ENCODE peak calls at places on chromosomes 11 and 22, in eight cellular contexts. J is psoas muscle; N is fibroblast of lung; M is CD4-positive, alpha-beta memory T cell; O is Panc1; L is colonic mucosa; K is sigmoid colon; R is H1. Z is an unnamed sample. For H3K4me1, the result is how much of the 10 kb centered on the place peaks cover.

GRCh38 chr11:84794663-84795443 is 832.3 kb downstream of the DLG2 start:
- DNase-seq in J (no peak), N (no peak), M (no peak), O (no peak), L (no peak), K (no peak), R (no peak), Z (no peak)

GRCh38 chr11:109490953-109491733 is 69.2 kb downstream of the C11orf87 start:
- DNase-seq in J (no peak), N (no peak), M (no peak), O (no peak), L (no peak), K (no peak), R (no peak), Z (no peak)

GRCh38 chr11:77789731-77790476 is 30.6 kb downstream of the RSF1 start:
- DNase-seq in J (no peak), N (no peak), M (no peak), O (no peak), L (no peak), K (no peak), R (no peak), Z (no peak)

GRCh38 chr11:12066056-12066798 is 44.2 kb upstream of the MICAL2 start:
- DNase-seq in J (peak), N (peak), M (no peak), O (peak), L (no peak), K (peak), R (no peak), Z (no peak)

GRCh38 chr11:27183672-27184457 is 143.2 kb downstream of the BBOX1 start:
- DNase-seq in J (no peak), N (peak), M (peak), O (peak), L (peak), K (peak), R (no peak), Z (peak)

GRCh38 chr22:48919187-48919590 is 908.5 kb downstream of the BRD1 start:
- DNase-seq in J (no peak), N (no peak), M (no peak), O (no peak), L (no peak), K (peak), R (no peak), Z (peak)

GRCh38 chr11:32902089-32902665 is 9.6 kb downstream of the QSER1 start:
- DNase-seq in J (no peak), N (no peak), M (no peak), O (no peak), L (no peak), K (no peak), R (no peak), Z (no peak)

GRCh38 chr22:23117890-23118646 is 23.7 kb downstream of the RSPH14 start:
- DNase-seq in J (peak), N (no peak), M (no peak), O (no peak), L (no peak), K (no peak), R (no peak), Z (no peak)

GRCh38 chr11:27381238-27381666 is 18.2 kb upstream of the CCDC34 start:
- DNase-seq in J (no peak), N (no peak), M (no peak), O (no peak), L (no peak), K (no peak), R (no peak), Z (no peak)

GRCh38 chr22:26561756-26562417 is 28.0 kb downstream of the TPST2 start:
- DNase-seq in J (peak), N (no peak), M (no peak), O (no peak), L (no peak), K (no peak), R (no peak), Z (peak)

GRCh38 chr22:37267128-37267587 is 15.2 kb upstream of the CYTH4 start:
- DNase-seq in J (peak), N (no peak), M (peak), O (no peak), L (peak), K (no peak), R (no peak), Z (peak)

GRCh38 chr11:115654792-115655191 is 150.6 kb upstream of the CADM1 start:
- DNase-seq in J (no peak), N (no peak), M (no peak), O (no peak), L (no peak), K (no peak), R (no peak), Z (no peak)

GRCh38 chr22:44120314-44120704 is 60.4 kb upstream of the PARVG start:
- DNase-seq in J (peak), N (no peak), M (no peak), O (no peak), L (no peak), K (peak), R (no peak), Z (no peak)

GRCh38 chr11:469684-470667 is 19.9 kb downstream of the PTDSS2 start:
- DNase-seq in J (peak), N (peak), M (no peak), O (no peak), L (peak), K (peak), R (no peak), Z (peak)

GRCh38 chr22:38423512-38424503 is 31.2 kb downstream of the KCNJ4 start:
- DNase-seq in J (no peak), N (no peak), M (no peak), O (no peak), L (peak), K (no peak), R (no peak), Z (no peak)

GRCh38 chr11:44475114-44475686 is 90.3 kb upstream of the CD82 start:
- DNase-seq in J (no peak), N (no peak), M (no peak), O (no peak), L (no peak), K (no peak), R (no peak), Z (no peak)

GRCh38 chr11:57711414-57712255 is at the start of gene MED19:
- DNase-seq in J (peak), N (peak), M (peak), O (peak), L (peak), K (peak), R (peak), Z (peak)

GRCh38 chr22:42785706-42786499 is 65.2 kb upstream of the A4GALT start:
- DNase-seq in J (no peak), N (no peak), M (no peak), O (no peak), L (no peak), K (no peak), R (no peak), Z (no peak)

GRCh38 chr11:114278342-114279065 is 17.7 kb upstream of the NNMT start:
- DNase-seq in J (no peak), N (no peak), M (no peak), O (no peak), L (no peak), K (no peak), R (no peak), Z (no peak)

GRCh38 chr11:72972541-72973128 is 158.4 kb downstream of the ATG16L2 start:
- DNase-seq in J (no peak), N (peak), M (no peak), O (no peak), L (no peak), K (no peak), R (no peak), Z (no peak)

GRCh38 chr22:35380013-35380412 is 883 bp upstream of the HMOX1 start:
- DNase-seq in J (no peak), N (peak), M (no peak), O (no peak), L (peak), K (no peak), R (no peak), Z (no peak)

GRCh38 chr11:1880746-1881441 is 10.8 kb downstream of the PRR33 start:
- DNase-seq in J (no peak), N (no peak), M (no peak), O (no peak), L (peak), K (peak), R (no peak), Z (no peak)

GRCh38 chr22:50144005-50144614 is 26.4 kb upstream of the PANX2 start:
- DNase-seq in J (no peak), N (no peak), M (no peak), O (no peak), L (no peak), K (no peak), R (no peak), Z (no peak)

GRCh38 chr22:49960967-49961600 is 512 bp downstream of the PIM3 start:
- DNase-seq in J (peak), N (no peak), M (peak), O (no peak), L (peak), K (peak), R (no peak), Z (peak)

GRCh38 chr11:121004196-121004840 is 19.6 kb upstream of the TBCEL start:
- DNase-seq in J (no peak), N (no peak), M (no peak), O (no peak), L (no peak), K (no peak), R (no peak), Z (no peak)

GRCh38 chr11:102666331-102666957 is 39.1 kb downstream of the MMP27 start:
- DNase-seq in J (no peak), N (peak), M (peak), O (peak), L (peak), K (no peak), R (no peak), Z (no peak)

GRCh38 chr22:45678961-45679912 is 7.6 kb downstream of the ATXN10 start:
- DNase-seq in J (no peak), N (peak), M (no peak), O (no peak), L (no peak), K (no peak), R (no peak), Z (no peak)

GRCh38 chr11:73797457-73797856 is 9.8 kb downstream of the MRPL48 start:
- DNase-seq in J (peak), N (no peak), M (no peak), O (no peak), L (no peak), K (no peak), R (no peak), Z (no peak)

GRCh38 chr22:37300551-37301017 is 18.3 kb downstream of the CYTH4 start:
- DNase-seq in J (no peak), N (no peak), M (peak), O (no peak), L (no peak), K (no peak), R (no peak), Z (no peak)

GRCh38 chr11:117083011-117083940 is 15.0 kb downstream of the SIK3 start:
- DNase-seq in J (no peak), N (no peak), M (no peak), O (no peak), L (no peak), K (no peak), R (no peak), Z (no peak)

GRCh38 chr22:36156515-36157419 is 3.8 kb downstream of the APOL3 start:
- DNase-seq in J (peak), N (peak), M (peak), O (peak), L (peak), K (peak), R (no peak), Z (peak)

GRCh38 chr11:117584056-117584830 is 212.8 kb downstream of the DSCAML1 start:
- DNase-seq in J (no peak), N (no peak), M (no peak), O (no peak), L (no peak), K (peak), R (no peak), Z (no peak)

GRCh38 chr11:20057055-20057943 is 103.0 kb downstream of the DBX1 start:
- DNase-seq in J (no peak), N (peak), M (no peak), O (no peak), L (no peak), K (no peak), R (no peak), Z (no peak)

GRCh38 chr22:27372969-27373670 is 428.4 kb downstream of the MN1 start:
- DNase-seq in J (no peak), N (no peak), M (no peak), O (no peak), L (peak), K (no peak), R (peak), Z (peak)

GRCh38 chr11:108398439-108398838 is 68.9 kb downstream of the C11orf65 start:
- DNase-seq in J (no peak), N (no peak), M (no peak), O (no peak), L (no peak), K (no peak), R (no peak), Z (no peak)

GRCh38 chr11:66467756-66468155 is 1.1 kb downstream of the PELI3 start:
- DNase-seq in J (peak), N (peak), M (peak), O (no peak), L (peak), K (no peak), R (no peak), Z (peak)

GRCh38 chr11:66464916-66465315 is 1.8 kb upstream of the PELI3 start:
- DNase-seq in J (no peak), N (no peak), M (no peak), O (no peak), L (no peak), K (no peak), R (no peak), Z (no peak)

GRCh38 chr11:66467034-66467659 is 442 bp downstream of the PELI3 start:
- DNase-seq in J (peak), N (no peak), M (no peak), O (no peak), L (peak), K (no peak), R (no peak), Z (peak)

GRCh38 chr11:66465371-66466224 is 1.1 kb upstream of the PELI3 start:
- DNase-seq in J (no peak), N (no peak), M (no peak), O (no peak), L (no peak), K (no peak), R (no peak), Z (no peak)

GRCh38 chr11:66466225-66467033 is at the start of gene PELI3:
- DNase-seq in J (peak), N (peak), M (peak), O (no peak), L (peak), K (peak), R (peak), Z (peak)
- H3K4me1 ChIP-seq in J (under half), N (under half), M (under half), O (under half), L (under half), K (under half), R (under half), Z (under half)

DNA sequence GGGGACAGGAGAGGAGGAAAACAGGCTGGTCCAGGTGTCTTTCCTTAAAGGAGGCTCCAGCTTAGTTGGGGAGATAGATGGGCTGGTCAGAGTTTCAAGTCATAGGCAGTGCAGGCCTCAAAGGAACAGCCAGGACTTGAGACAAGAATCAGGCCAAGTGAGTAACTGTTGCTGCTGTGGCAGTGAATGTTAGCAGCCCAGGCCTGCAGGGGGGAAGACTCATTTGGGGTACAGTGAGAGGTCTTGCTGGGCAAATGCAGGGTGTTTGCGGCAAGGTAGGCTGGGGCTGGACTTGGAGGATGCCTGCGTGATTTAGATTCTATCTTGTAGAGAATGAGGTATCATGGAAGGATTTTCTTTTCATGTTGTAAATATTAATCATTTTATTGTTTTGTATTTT is 24.1 kb downstream of the PTPRJ start:
- DNase-seq in J (no peak), N (no peak), M (no peak), O (no peak), L (no peak), K (no peak), R (no peak), Z (no peak)
- H3K27ac ChIP-seq in J (peak), N (no peak), M (peak), O (peak), L (no peak), K (no peak), R (no peak), Z (peak)

DNA sequence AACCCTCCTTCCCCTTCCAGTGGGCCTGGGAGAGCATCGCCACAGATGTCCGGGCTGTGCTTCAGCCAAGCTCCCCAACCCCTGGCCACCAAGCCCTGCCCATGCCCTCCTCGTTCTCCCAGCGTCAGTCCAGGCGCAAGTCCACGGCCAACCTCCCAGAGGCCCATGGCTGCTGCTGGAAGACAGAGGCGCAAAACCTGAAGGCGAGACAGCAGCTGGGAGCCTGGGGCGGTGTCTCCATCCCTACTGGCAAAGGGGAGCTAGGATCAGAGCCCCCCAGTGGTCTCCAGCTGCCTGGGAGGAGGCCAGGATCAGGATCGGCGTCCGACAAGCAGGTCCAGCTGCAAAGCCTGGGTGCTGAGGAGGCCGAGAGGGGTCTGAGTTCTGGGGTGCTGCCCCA is 1.9 kb downstream of the TSGA10IP start:
- DNase-seq in J (no peak), N (no peak), M (no peak), O (no peak), L (no peak), K (no peak), R (no peak), Z (no peak)
- H3K4me1 ChIP-seq in J (under half), N (under half), M (under half), O (under half), L (under half), K (under half), R (under half), Z (under half)

DNA sequence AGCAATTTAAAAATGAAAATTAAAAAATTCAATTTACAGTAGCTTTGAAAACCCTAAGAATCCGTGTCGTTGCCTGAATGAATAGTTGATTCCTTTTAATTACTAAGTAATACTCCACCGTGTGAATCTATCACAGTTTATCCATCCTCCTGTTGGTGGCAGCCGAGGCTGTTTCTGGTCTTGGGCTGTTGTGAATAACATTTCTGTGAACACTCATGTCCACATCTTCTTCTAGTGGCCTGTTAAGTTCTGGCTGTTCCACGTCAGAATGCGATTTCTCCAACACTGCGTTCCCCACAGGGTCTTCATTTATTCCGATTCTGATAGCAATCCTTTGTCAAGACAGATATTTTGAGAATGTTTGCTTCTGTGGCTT is 223.0 kb downstream of the TBC1D22A start:
- DNase-seq in J (no peak), N (no peak), M (no peak), O (no peak), L (no peak), K (no peak), R (no peak), Z (no peak)
- H3K27ac ChIP-seq in J (no peak), N (no peak), M (no peak), O (no peak), L (no peak), K (no peak), R (no peak), Z (no peak)

GRCh38 chr11:65298131-65298535 is 16.5 kb upstream of the CDC42EP2 start:
- DNase-seq in J (peak), N (peak), M (no peak), O (no peak), L (peak), K (peak), R (no peak), Z (peak)
- H3K4me1 ChIP-seq in J (under half), N (under half), M (under half), O (under half), L (under half), K (half or more), R (under half), Z (half or more)

DNA sequence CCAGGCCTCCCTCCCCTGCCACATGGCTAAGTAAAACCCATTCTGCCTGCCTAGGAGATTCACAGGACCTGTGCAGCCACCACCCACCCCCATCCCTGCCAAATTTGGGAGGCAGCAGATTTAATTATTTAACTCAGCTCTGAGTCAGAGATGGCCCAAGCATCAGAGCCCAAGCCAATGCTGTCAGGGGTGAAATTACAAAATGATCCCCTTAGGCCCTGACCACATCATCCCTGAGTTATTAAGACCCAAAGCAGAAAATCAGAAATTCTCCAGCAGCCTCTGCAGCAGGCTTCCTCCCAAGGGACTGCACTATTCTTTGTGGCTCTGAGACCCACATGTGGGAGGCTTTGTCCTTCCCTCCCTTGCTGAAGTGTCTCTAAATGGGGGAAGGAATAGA is 52.8 kb upstream of the RRAS2 start:
- DNase-seq in J (peak), N (peak), M (no peak), O (no peak), L (peak), K (peak), R (no peak), Z (no peak)
- H3K27ac ChIP-seq in J (no peak), N (peak), M (no peak), O (no peak), L (no peak), K (peak), R (no peak), Z (no peak)

DNA sequence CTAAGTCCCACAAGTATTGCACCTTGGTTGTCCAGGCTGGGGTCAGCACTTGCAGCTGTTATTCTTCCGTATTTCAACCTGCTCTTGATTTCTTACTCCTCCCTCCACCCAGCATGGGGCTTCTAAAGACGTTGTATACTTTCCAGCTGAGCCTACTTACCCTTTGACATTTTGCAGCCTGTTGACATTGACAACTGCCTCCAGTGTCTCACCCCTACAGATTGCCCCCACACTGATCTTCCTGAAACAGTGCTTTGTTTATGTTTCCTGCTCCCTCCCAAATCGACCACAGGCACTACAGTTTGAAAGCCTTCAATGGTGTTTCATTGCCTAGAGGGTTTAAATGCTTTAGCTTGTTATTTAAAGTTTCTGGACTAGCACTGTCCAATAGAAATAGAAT is 56.6 kb downstream of the FAM83F start:
- DNase-seq in J (no peak), N (no peak), M (no peak), O (no peak), L (no peak), K (no peak), R (no peak), Z (no peak)
- H3K4me1 ChIP-seq in J (under half), N (under half), M (half or more), O (under half), L (under half), K (under half), R (under half), Z (half or more)

GRCh38 chr11:75301602-75302345 is 49.7 kb downstream of the ARRB1 start:
- DNase-seq in J (peak), N (no peak), M (no peak), O (no peak), L (peak), K (no peak), R (no peak), Z (peak)
- H3K27ac ChIP-seq in J (no peak), N (no peak), M (no peak), O (peak), L (peak), K (peak), R (no peak), Z (peak)

GRCh38 chr22:24142241-24142640 is 39.0 kb upstream of the SUSD2 start:
- DNase-seq in J (no peak), N (no peak), M (no peak), O (no peak), L (no peak), K (no peak), R (no peak), Z (no peak)
- H3K4me1 ChIP-seq in J (under half), N (under half), M (half or more), O (under half), L (under half), K (under half), R (under half), Z (half or more)

GRCh38 chr11:24312464-24313238 is 184.2 kb upstream of the LUZP2 start:
- DNase-seq in J (no peak), N (peak), M (no peak), O (no peak), L (no peak), K (no peak), R (no peak), Z (no peak)
- H3K27ac ChIP-seq in J (no peak), N (no peak), M (no peak), O (no peak), L (no peak), K (no peak), R (no peak), Z (no peak)

Z was measured in stomach.